ENCODE peak calls at places on chromosomes 5 and 9, in ten cellular contexts. One of them, this sample, is unnamed.

GRCh38 chr9:88722753-88723152 is 187.8 kb downstream of the NXNL2 start:
- DNase-seq in KG1: no peak
- DNase-seq in progenitor cell of endocrine pancreas: no peak
- DNase-seq in stimulated activated CD4-positive, alpha-beta T cell treated with anti-CD3 and anti-CD28 coated beads, Interleukin-15, amount 100 ng/mL, for 24 hours: no peak
- DNase-seq in transverse colon: no peak
- DNase-seq in cardiac septum: no peak
- DNase-seq in NCI-H1092 treated with DMSO at 0.1 percent for 48 hours: no peak
- DNase-seq in stomach: no peak
- DNase-seq in mesendoderm: peak
- DNase-seq in cardiac fibroblast: peak
- DNase-seq in this sample: no peak

GRCh38 chr9:120402741-120403542 is 177.0 kb downstream of the CDK5RAP2 start:
- DNase-seq in KG1: no peak
- DNase-seq in progenitor cell of endocrine pancreas: no peak
- DNase-seq in stimulated activated CD4-positive, alpha-beta T cell treated with anti-CD3 and anti-CD28 coated beads, Interleukin-15, amount 100 ng/mL, for 24 hours: no peak
- DNase-seq in transverse colon: no peak
- DNase-seq in cardiac septum: peak
- DNase-seq in NCI-H1092 treated with DMSO at 0.1 percent for 48 hours: no peak
- DNase-seq in stomach: no peak
- DNase-seq in mesendoderm: no peak
- DNase-seq in cardiac fibroblast: peak
- DNase-seq in this sample: no peak

GRCh38 chr9:109381011-109381729 is 60.3 kb upstream of the EPB41L4B start:
- DNase-seq in KG1: no peak
- DNase-seq in progenitor cell of endocrine pancreas: no peak
- DNase-seq in stimulated activated CD4-positive, alpha-beta T cell treated with anti-CD3 and anti-CD28 coated beads, Interleukin-15, amount 100 ng/mL, for 24 hours: no peak
- DNase-seq in transverse colon: no peak
- DNase-seq in cardiac septum: no peak
- DNase-seq in NCI-H1092 treated with DMSO at 0.1 percent for 48 hours: no peak
- DNase-seq in stomach: no peak
- DNase-seq in mesendoderm: no peak
- DNase-seq in cardiac fibroblast: no peak
- DNase-seq in this sample: no peak

GRCh38 chr9:129777769-129778130 is 24.9 kb upstream of the PTGES start:
- DNase-seq in KG1: no peak
- DNase-seq in progenitor cell of endocrine pancreas: no peak
- DNase-seq in stimulated activated CD4-positive, alpha-beta T cell treated with anti-CD3 and anti-CD28 coated beads, Interleukin-15, amount 100 ng/mL, for 24 hours: no peak
- DNase-seq in transverse colon: no peak
- DNase-seq in cardiac septum: no peak
- DNase-seq in NCI-H1092 treated with DMSO at 0.1 percent for 48 hours: no peak
- DNase-seq in stomach: no peak
- DNase-seq in mesendoderm: no peak
- DNase-seq in cardiac fibroblast: no peak
- DNase-seq in this sample: no peak

GRCh38 chr9:85431396-85432102 is 310.2 kb downstream of the AGTPBP1 start:
- DNase-seq in KG1: no peak
- DNase-seq in progenitor cell of endocrine pancreas: no peak
- DNase-seq in stimulated activated CD4-positive, alpha-beta T cell treated with anti-CD3 and anti-CD28 coated beads, Interleukin-15, amount 100 ng/mL, for 24 hours: no peak
- DNase-seq in transverse colon: no peak
- DNase-seq in cardiac septum: no peak
- DNase-seq in NCI-H1092 treated with DMSO at 0.1 percent for 48 hours: peak
- DNase-seq in stomach: no peak
- DNase-seq in mesendoderm: no peak
- DNase-seq in cardiac fibroblast: no peak
- DNase-seq in this sample: no peak

GRCh38 chr5:126912607-126913006 is 117.8 kb downstream of the MARCHF3 start:
- DNase-seq in KG1: no peak
- DNase-seq in progenitor cell of endocrine pancreas: no peak
- DNase-seq in stimulated activated CD4-positive, alpha-beta T cell treated with anti-CD3 and anti-CD28 coated beads, Interleukin-15, amount 100 ng/mL, for 24 hours: no peak
- DNase-seq in transverse colon: no peak
- DNase-seq in cardiac septum: no peak
- DNase-seq in NCI-H1092 treated with DMSO at 0.1 percent for 48 hours: no peak
- DNase-seq in stomach: no peak
- DNase-seq in mesendoderm: no peak
- DNase-seq in cardiac fibroblast: no peak
- DNase-seq in this sample: no peak

GRCh38 chr5:66144799-66145390 is 795 bp downstream of the SREK1 start:
- DNase-seq in KG1: no peak
- DNase-seq in progenitor cell of endocrine pancreas: no peak
- DNase-seq in stimulated activated CD4-positive, alpha-beta T cell treated with anti-CD3 and anti-CD28 coated beads, Interleukin-15, amount 100 ng/mL, for 24 hours: no peak
- DNase-seq in transverse colon: no peak
- DNase-seq in cardiac septum: no peak
- DNase-seq in NCI-H1092 treated with DMSO at 0.1 percent for 48 hours: no peak
- DNase-seq in stomach: no peak
- DNase-seq in mesendoderm: no peak
- DNase-seq in cardiac fibroblast: no peak
- DNase-seq in this sample: no peak

GRCh38 chr9:128702949-128703615 is 779 bp downstream of the PKN3 start:
- DNase-seq in KG1: no peak
- DNase-seq in progenitor cell of endocrine pancreas: no peak
- DNase-seq in stimulated activated CD4-positive, alpha-beta T cell treated with anti-CD3 and anti-CD28 coated beads, Interleukin-15, amount 100 ng/mL, for 24 hours: peak
- DNase-seq in transverse colon: no peak
- DNase-seq in cardiac septum: no peak
- DNase-seq in NCI-H1092 treated with DMSO at 0.1 percent for 48 hours: no peak
- DNase-seq in stomach: no peak
- DNase-seq in mesendoderm: peak
- DNase-seq in cardiac fibroblast: peak
- DNase-seq in this sample: no peak

GRCh38 chr9:132005896-132006295 is 73.8 kb downstream of the MED27 start:
- DNase-seq in KG1: no peak
- DNase-seq in progenitor cell of endocrine pancreas: no peak
- DNase-seq in stimulated activated CD4-positive, alpha-beta T cell treated with anti-CD3 and anti-CD28 coated beads, Interleukin-15, amount 100 ng/mL, for 24 hours: no peak
- DNase-seq in transverse colon: no peak
- DNase-seq in cardiac septum: no peak
- DNase-seq in NCI-H1092 treated with DMSO at 0.1 percent for 48 hours: no peak
- DNase-seq in stomach: no peak
- DNase-seq in mesendoderm: no peak
- DNase-seq in cardiac fibroblast: peak
- DNase-seq in this sample: no peak

GRCh38 chr9:34123682-34124081 is 2.8 kb downstream of the DCAF12 start:
- DNase-seq in KG1: peak
- DNase-seq in progenitor cell of endocrine pancreas: no peak
- DNase-seq in stimulated activated CD4-positive, alpha-beta T cell treated with anti-CD3 and anti-CD28 coated beads, Interleukin-15, amount 100 ng/mL, for 24 hours: peak
- DNase-seq in transverse colon: peak
- DNase-seq in cardiac septum: no peak
- DNase-seq in NCI-H1092 treated with DMSO at 0.1 percent for 48 hours: no peak
- DNase-seq in stomach: peak
- DNase-seq in mesendoderm: no peak
- DNase-seq in cardiac fibroblast: no peak
- DNase-seq in this sample: no peak

GRCh38 chr5:149284501-149284900 is 12.8 kb downstream of the AFAP1L1 start:
- DNase-seq in KG1: no peak
- DNase-seq in progenitor cell of endocrine pancreas: no peak
- DNase-seq in stimulated activated CD4-positive, alpha-beta T cell treated with anti-CD3 and anti-CD28 coated beads, Interleukin-15, amount 100 ng/mL, for 24 hours: no peak
- DNase-seq in transverse colon: no peak
- DNase-seq in cardiac septum: no peak
- DNase-seq in NCI-H1092 treated with DMSO at 0.1 percent for 48 hours: no peak
- DNase-seq in stomach: no peak
- DNase-seq in mesendoderm: peak
- DNase-seq in cardiac fibroblast: peak
- DNase-seq in this sample: no peak

GRCh38 chr5:171312129-171312819 is 3.2 kb downstream of the TLX3 start:
- DNase-seq in KG1: no peak
- DNase-seq in progenitor cell of endocrine pancreas: no peak
- DNase-seq in stimulated activated CD4-positive, alpha-beta T cell treated with anti-CD3 and anti-CD28 coated beads, Interleukin-15, amount 100 ng/mL, for 24 hours: no peak
- DNase-seq in transverse colon: no peak
- DNase-seq in cardiac septum: no peak
- DNase-seq in NCI-H1092 treated with DMSO at 0.1 percent for 48 hours: no peak
- DNase-seq in stomach: no peak
- DNase-seq in mesendoderm: no peak
- DNase-seq in cardiac fibroblast: no peak
- DNase-seq in this sample: no peak

GRCh38 chr5:159947708-159948358 is 31.6 kb downstream of the ADRA1B start:
- DNase-seq in KG1: no peak
- DNase-seq in progenitor cell of endocrine pancreas: no peak
- DNase-seq in stimulated activated CD4-positive, alpha-beta T cell treated with anti-CD3 and anti-CD28 coated beads, Interleukin-15, amount 100 ng/mL, for 24 hours: no peak
- DNase-seq in transverse colon: no peak
- DNase-seq in cardiac septum: no peak
- DNase-seq in NCI-H1092 treated with DMSO at 0.1 percent for 48 hours: no peak
- DNase-seq in stomach: no peak
- DNase-seq in mesendoderm: no peak
- DNase-seq in cardiac fibroblast: peak
- DNase-seq in this sample: no peak

GRCh38 chr9:100111235-100111634 is 12.2 kb downstream of the INVS start:
- DNase-seq in KG1: no peak
- DNase-seq in progenitor cell of endocrine pancreas: no peak
- DNase-seq in stimulated activated CD4-positive, alpha-beta T cell treated with anti-CD3 and anti-CD28 coated beads, Interleukin-15, amount 100 ng/mL, for 24 hours: no peak
- DNase-seq in transverse colon: peak
- DNase-seq in cardiac septum: peak
- DNase-seq in NCI-H1092 treated with DMSO at 0.1 percent for 48 hours: peak
- DNase-seq in stomach: peak
- DNase-seq in mesendoderm: no peak
- DNase-seq in cardiac fibroblast: peak
- DNase-seq in this sample: no peak

GRCh38 chr9:124384849-124385248 is 30.4 kb downstream of the PSMB7 start:
- DNase-seq in KG1: no peak
- DNase-seq in progenitor cell of endocrine pancreas: no peak
- DNase-seq in stimulated activated CD4-positive, alpha-beta T cell treated with anti-CD3 and anti-CD28 coated beads, Interleukin-15, amount 100 ng/mL, for 24 hours: no peak
- DNase-seq in transverse colon: no peak
- DNase-seq in cardiac septum: no peak
- DNase-seq in NCI-H1092 treated with DMSO at 0.1 percent for 48 hours: peak
- DNase-seq in stomach: no peak
- DNase-seq in mesendoderm: no peak
- DNase-seq in cardiac fibroblast: no peak
- DNase-seq in this sample: no peak

GRCh38 chr5:122999947-123000563 is 36.5 kb downstream of the PPIC start:
- DNase-seq in KG1: no peak
- DNase-seq in progenitor cell of endocrine pancreas: no peak
- DNase-seq in stimulated activated CD4-positive, alpha-beta T cell treated with anti-CD3 and anti-CD28 coated beads, Interleukin-15, amount 100 ng/mL, for 24 hours: peak
- DNase-seq in transverse colon: peak
- DNase-seq in cardiac septum: no peak
- DNase-seq in NCI-H1092 treated with DMSO at 0.1 percent for 48 hours: no peak
- DNase-seq in stomach: peak
- DNase-seq in mesendoderm: peak
- DNase-seq in cardiac fibroblast: peak
- DNase-seq in this sample: peak

GRCh38 chr9:83473488-83473971 is 64.7 kb downstream of the FRMD3 start:
- DNase-seq in KG1: no peak
- DNase-seq in progenitor cell of endocrine pancreas: no peak
- DNase-seq in stimulated activated CD4-positive, alpha-beta T cell treated with anti-CD3 and anti-CD28 coated beads, Interleukin-15, amount 100 ng/mL, for 24 hours: peak
- DNase-seq in transverse colon: no peak
- DNase-seq in cardiac septum: no peak
- DNase-seq in NCI-H1092 treated with DMSO at 0.1 percent for 48 hours: no peak
- DNase-seq in stomach: no peak
- DNase-seq in mesendoderm: no peak
- DNase-seq in cardiac fibroblast: peak
- DNase-seq in this sample: no peak

GRCh38 chr5:2282034-2282690 is 399.4 kb upstream of the IRX4 start:
- DNase-seq in KG1: no peak
- DNase-seq in progenitor cell of endocrine pancreas: no peak
- DNase-seq in stimulated activated CD4-positive, alpha-beta T cell treated with anti-CD3 and anti-CD28 coated beads, Interleukin-15, amount 100 ng/mL, for 24 hours: no peak
- DNase-seq in transverse colon: no peak
- DNase-seq in cardiac septum: peak
- DNase-seq in NCI-H1092 treated with DMSO at 0.1 percent for 48 hours: no peak
- DNase-seq in stomach: no peak
- DNase-seq in mesendoderm: no peak
- DNase-seq in cardiac fibroblast: no peak
- DNase-seq in this sample: no peak

GRCh38 chr9:134864821-134865190 is 15.8 kb upstream of the FCN2 start:
- DNase-seq in KG1: no peak
- DNase-seq in progenitor cell of endocrine pancreas: no peak
- DNase-seq in stimulated activated CD4-positive, alpha-beta T cell treated with anti-CD3 and anti-CD28 coated beads, Interleukin-15, amount 100 ng/mL, for 24 hours: no peak
- DNase-seq in transverse colon: no peak
- DNase-seq in cardiac septum: peak
- DNase-seq in NCI-H1092 treated with DMSO at 0.1 percent for 48 hours: no peak
- DNase-seq in stomach: no peak
- DNase-seq in mesendoderm: no peak
- DNase-seq in cardiac fibroblast: no peak
- DNase-seq in this sample: no peak

GRCh38 chr5:109239501-109239900 is 170.3 kb downstream of the PJA2 start:
- DNase-seq in KG1: no peak
- DNase-seq in progenitor cell of endocrine pancreas: no peak
- DNase-seq in stimulated activated CD4-positive, alpha-beta T cell treated with anti-CD3 and anti-CD28 coated beads, Interleukin-15, amount 100 ng/mL, for 24 hours: no peak
- DNase-seq in transverse colon: no peak
- DNase-seq in cardiac septum: no peak
- DNase-seq in NCI-H1092 treated with DMSO at 0.1 percent for 48 hours: no peak
- DNase-seq in stomach: no peak
- DNase-seq in mesendoderm: peak
- DNase-seq in cardiac fibroblast: peak
- DNase-seq in this sample: no peak

GRCh38 chr9:70438341-70438924 is 24.0 kb upstream of the KLF9 start:
- DNase-seq in KG1: peak
- DNase-seq in progenitor cell of endocrine pancreas: no peak
- DNase-seq in stimulated activated CD4-positive, alpha-beta T cell treated with anti-CD3 and anti-CD28 coated beads, Interleukin-15, amount 100 ng/mL, for 24 hours: peak
- DNase-seq in transverse colon: peak
- DNase-seq in cardiac septum: peak
- DNase-seq in NCI-H1092 treated with DMSO at 0.1 percent for 48 hours: no peak
- DNase-seq in stomach: peak
- DNase-seq in mesendoderm: peak
- DNase-seq in cardiac fibroblast: peak
- DNase-seq in this sample: peak